ENCODE peak calls at places on chromosomes 12 and 14, in five cellular contexts. Q is central memory CD4-positive, alpha-beta T cell; F is H54; J is choroid plexus epithelial cell; G is endothelial cell. I is an unnamed sample.

GRCh38 chr12:120998435-120998834 is 17.9 kb downstream of the C12orf43 start:
- DNase-seq in F (no peak), G (no peak), Q (no peak), J (no peak), I (no peak)

GRCh38 chr14:95496111-95496681 is 20.3 kb downstream of the SYNE3 start:
- DNase-seq in G (no peak), J (no peak), F (no peak), Q (peak), I (no peak)

GRCh38 chr12:12123209-12123608 is 52.5 kb downstream of the BCL2L14 start:
- DNase-seq in G (no peak), F (no peak), Q (no peak), J (no peak), I (no peak)

GRCh38 chr12:51865757-51866270 is 17.3 kb upstream of the FIGNL2 start:
- DNase-seq in J (no peak), G (no peak), F (no peak), Q (no peak), I (no peak)

GRCh38 chr14:99732436-99733220 is 48.5 kb downstream of the CYP46A1 start:
- DNase-seq in Q (no peak), J (no peak), G (peak), F (no peak), I (no peak)

GRCh38 chr12:108862588-108862959 is 5.2 kb upstream of the SSH1 start:
- DNase-seq in G (no peak), J (no peak), Q (no peak), F (no peak), I (no peak)

GRCh38 chr14:95701846-95702221 is 12.1 kb downstream of the TCL1A start:
- DNase-seq in F (no peak), Q (no peak), J (peak), G (no peak), I (no peak)

GRCh38 chr14:90239139-90239538 is 17.2 kb upstream of the PSMC1 start:
- DNase-seq in F (no peak), Q (no peak), J (peak), G (no peak), I (no peak)

GRCh38 chr12:86230516-86231146 is 25.6 kb downstream of the MGAT4C start:
- DNase-seq in J (peak), F (peak), G (no peak), Q (no peak), I (no peak)

GRCh38 chr14:23580152-23580926 is 1.7 kb upstream of the JPH4 start:
- DNase-seq in G (no peak), J (no peak), Q (no peak), F (no peak), I (no peak)

GRCh38 chr14:89012272-89013097 is 188.0 kb downstream of the TTC8 start:
- DNase-seq in J (no peak), F (no peak), Q (no peak), G (no peak), I (no peak)

GRCh38 chr14:91373591-91374245 is 43.9 kb downstream of the CCDC88C start:
- DNase-seq in J (no peak), F (peak), G (no peak), Q (peak), I (no peak)

I was measured in NCI-H1105.